ENCODE peak calls at places on chromosome 21, in six cellular contexts. X is Peyer's patch, V is esophagus muscularis mucosa, J is HCT116, M is tibial nerve, Y is uterus. U is an unnamed sample.

GRCh38 chr21:26769613-26770188 is 75.5 kb downstream of the ADAMTS1 start:
- DNase-seq in M (peak), X (no peak), Y (peak), J (no peak), V (no peak), U (no peak)

GRCh38 chr21:26843912-26844257 is 1.3 kb downstream of the ADAMTS1 start:
- DNase-seq in J (no peak), X (no peak), M (no peak), Y (no peak), V (no peak), U (peak)

GRCh38 chr21:16305686-16306085 is 575.9 kb downstream of the USP25 start:
- DNase-seq in Y (peak), V (no peak), M (no peak), J (no peak), X (no peak), U (no peak)

GRCh38 chr21:41859297-41859980 is 19.7 kb downstream of the PRDM15 start:
- DNase-seq in M (no peak), X (no peak), V (no peak), Y (no peak), J (no peak), U (no peak)

GRCh38 chr21:34133802-34134201 is 60.4 kb downstream of the MRPS6 start:
- DNase-seq in M (no peak), J (no peak), Y (no peak), X (no peak), V (no peak), U (no peak)

GRCh38 chr21:39314155-39315027 is 959 bp upstream of the BRWD1 start:
- DNase-seq in X (peak), M (peak), V (no peak), Y (peak), J (no peak), U (peak)

GRCh38 chr21:16535100-16535418 is 805.3 kb downstream of the USP25 start:
- DNase-seq in Y (peak), J (no peak), X (no peak), M (peak), V (peak), U (peak)

GRCh38 chr21:17612023-17612564 is 607 bp downstream of the BTG3 start:
- DNase-seq in X (peak), Y (peak), V (no peak), M (peak), J (no peak), U (peak)

GRCh38 chr21:46603228-46603627 is 1.7 kb downstream of the S100B start:
- DNase-seq in M (no peak), X (no peak), J (no peak), Y (no peak), V (no peak), U (no peak)

GRCh38 chr21:33841561-33841960 is 74.0 kb downstream of the ATP5PO start:
- DNase-seq in X (no peak), M (no peak), Y (no peak), V (no peak), J (no peak), U (no peak)

GRCh38 chr21:45554477-45555175 is 12.4 kb upstream of the SLC19A1 start:
- DNase-seq in X (peak), M (peak), V (no peak), J (peak), Y (peak), U (peak)
- TF ChIP-seq POLR2A in X (peak), M (peak), V (no peak), J (no peak), Y (no peak), U (peak)

GRCh38 chr21:43958364-43959158 is 53.5 kb upstream of the TRAPPC10 start:
- DNase-seq in X (no peak), J (no peak), Y (no peak), M (no peak), V (no peak), U (no peak)
- TF ChIP-seq POLR2A in X (no peak), J (no peak), Y (no peak), M (no peak), V (no peak), U (no peak)

DNA sequence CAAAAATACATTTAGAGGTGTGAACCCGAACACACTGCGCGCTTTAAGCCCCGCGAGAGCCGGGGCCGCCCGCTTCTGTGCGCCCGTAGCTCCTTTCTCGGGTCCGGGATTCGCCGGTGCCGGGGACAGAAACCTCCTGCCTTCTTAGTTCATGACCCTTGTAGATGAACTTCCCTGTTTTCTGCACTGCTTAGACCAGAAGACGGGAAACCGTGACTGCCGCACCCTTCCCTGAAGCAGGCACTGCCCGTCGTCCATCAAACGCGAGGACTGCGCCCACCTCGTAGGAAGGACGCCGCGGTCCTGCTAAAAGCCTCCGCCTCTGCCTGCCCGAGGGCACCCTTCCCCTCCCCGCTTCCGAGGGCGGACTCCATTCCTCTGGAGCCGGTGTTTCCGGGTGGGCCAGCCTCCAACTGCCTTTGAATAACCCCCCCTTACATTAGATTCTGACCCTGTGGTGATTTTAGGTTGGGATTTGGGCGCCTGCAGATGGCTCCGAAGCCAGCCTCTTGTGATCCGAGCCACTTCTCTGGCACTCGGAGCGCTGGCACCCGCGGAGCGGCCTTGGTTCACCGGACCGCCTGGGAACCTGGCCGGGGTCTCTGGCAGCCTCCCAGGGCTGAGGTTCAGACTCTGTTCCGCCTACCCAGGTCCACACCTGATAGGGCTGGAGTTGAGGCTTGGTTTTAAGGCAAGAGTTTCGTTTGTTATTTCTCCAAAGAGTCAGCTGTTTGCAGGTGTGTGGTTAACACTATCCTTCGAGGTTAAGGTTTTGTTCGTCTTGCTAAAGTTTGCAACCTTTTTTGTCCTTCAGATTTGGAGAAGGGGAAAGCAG is 1.2 kb upstream of the PTTG1IP start:
- DNase-seq in M (peak), X (peak), V (no peak), J (no peak), Y (peak), U (no peak)
- TF ChIP-seq POLR2A in M (no peak), X (peak), V (no peak), J (no peak), Y (no peak), U (no peak)

GRCh38 chr21:14526199-14526598 is 19.9 kb downstream of the SAMSN1 start:
- DNase-seq in X (no peak), V (no peak), Y (no peak), M (no peak), J (no peak), U (no peak)

GRCh38 chr21:14522689-14523088 is 23.4 kb downstream of the SAMSN1 start:
- DNase-seq in X (no peak), M (no peak), J (no peak), V (no peak), Y (no peak), U (no peak)

GRCh38 chr21:14523234-14523633 is 22.9 kb downstream of the SAMSN1 start:
- DNase-seq in V (no peak), Y (no peak), M (no peak), J (no peak), X (no peak), U (no peak)

DNA sequence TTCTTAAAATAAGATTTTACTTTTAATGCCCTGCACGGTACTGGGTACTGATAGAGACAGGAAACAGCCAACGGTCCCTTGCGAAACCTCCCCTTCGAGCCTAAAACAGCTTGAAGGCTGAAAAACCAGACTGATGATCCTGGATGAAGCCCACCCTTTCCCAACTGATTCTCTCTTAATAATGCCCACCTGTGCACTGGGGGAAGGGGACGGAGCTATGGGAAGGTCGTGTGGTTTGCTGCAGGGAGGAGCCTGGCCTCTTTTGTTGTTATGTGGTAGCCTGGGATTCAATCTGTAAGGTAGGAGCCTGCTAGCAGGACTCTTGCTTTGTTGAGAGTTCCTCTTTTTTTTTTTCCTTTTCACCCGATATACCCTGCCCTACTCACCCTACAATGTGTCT is 25.6 kb downstream of the SAMSN1 start:
- DNase-seq in V (no peak), M (no peak), X (no peak), J (no peak), Y (no peak), U (no peak)
- TF ChIP-seq POLR2A in V (no peak), M (no peak), X (no peak), J (no peak), Y (no peak), U (no peak)

GRCh38 chr21:36297938-36298572 is 21.9 kb upstream of the MORC3 start:
- DNase-seq in M (peak), Y (peak), J (no peak), V (no peak), X (peak), U (no peak)
- TF ChIP-seq POLR2A in M (peak), Y (no peak), J (no peak), V (no peak), X (peak), U (no peak)

GRCh38 chr21:29230541-29231275 is 68.0 kb upstream of the BACH1 start:
- DNase-seq in V (no peak), M (no peak), X (no peak), J (no peak), Y (no peak), U (no peak)

GRCh38 chr21:29231781-29232548 is 66.8 kb upstream of the BACH1 start:
- DNase-seq in X (no peak), Y (no peak), V (no peak), J (no peak), M (no peak), U (no peak)

GRCh38 chr21:29233611-29234540 is 64.8 kb upstream of the BACH1 start:
- DNase-seq in M (no peak), V (no peak), J (no peak), Y (no peak), X (no peak), U (no peak)

GRCh38 chr21:29235714-29236197 is 63.0 kb upstream of the BACH1 start:
- DNase-seq in M (no peak), Y (no peak), J (no peak), X (no peak), V (no peak), U (no peak)

GRCh38 chr21:29232601-29233541 is 65.9 kb upstream of the BACH1 start:
- DNase-seq in Y (no peak), V (no peak), M (no peak), J (no peak), X (no peak), U (no peak)
- TF ChIP-seq POLR2A in Y (no peak), V (no peak), M (no peak), J (no peak), X (no peak), U (no peak)

DNA sequence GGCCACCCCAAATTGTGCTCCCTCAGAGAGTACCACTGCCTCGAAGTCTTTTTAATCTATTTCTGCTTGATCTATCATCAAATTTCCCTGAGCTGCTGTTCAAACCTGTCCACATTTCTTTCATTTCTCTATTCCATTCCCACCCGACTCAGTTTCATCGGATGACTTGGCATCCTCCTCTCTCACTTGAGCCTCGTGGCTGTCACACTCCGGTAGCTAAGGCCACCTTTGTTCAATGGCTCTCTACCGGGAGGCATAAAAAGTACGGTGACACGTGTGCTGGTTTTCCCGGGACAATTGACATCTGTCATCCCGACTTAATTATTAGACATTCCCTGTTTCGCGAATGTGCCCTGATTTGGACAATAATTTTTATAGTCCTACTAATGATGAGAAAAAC is 22.6 kb downstream of the MIS18A start:
- DNase-seq in V (no peak), J (no peak), M (no peak), Y (no peak), X (no peak), U (no peak)
- TF ChIP-seq POLR2A in V (no peak), J (no peak), M (no peak), Y (no peak), X (no peak), U (no peak)

DNA sequence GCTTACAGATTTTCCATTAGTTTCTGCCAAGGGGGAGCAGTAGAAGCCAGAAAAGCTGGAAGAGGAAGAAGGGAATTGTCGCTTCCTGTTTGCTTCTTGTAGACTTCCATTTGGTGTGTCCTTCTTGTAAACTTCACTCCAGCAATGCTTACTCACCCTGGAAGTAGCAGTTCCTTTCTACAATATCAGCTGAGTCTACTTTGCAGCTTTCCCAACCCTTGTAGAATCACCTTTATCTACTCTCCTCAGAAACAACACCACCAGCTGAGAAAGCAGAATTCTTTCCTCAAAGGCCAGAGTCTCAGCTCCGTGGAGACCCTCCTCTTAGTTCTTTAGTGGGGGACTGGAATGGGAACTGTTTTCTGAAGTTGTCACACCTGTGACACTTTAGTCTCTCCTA is 1136.7 kb upstream of the TMPRSS15 start:
- DNase-seq in Y (no peak), M (no peak), X (no peak), J (no peak), V (no peak), U (no peak)
- TF ChIP-seq POLR2A in Y (no peak), M (no peak), X (no peak), J (no peak), V (no peak), U (no peak)

U was measured in H54.